ENCODE peak calls at places on chromosomes 13 and 19, in five cellular contexts. D, U, P, C and X are unnamed samples.

GRCh38 chr13:109795021-109795420 is 8.6 kb upstream of the IRS2 start:
- DNase-seq in D (no peak), U (no peak), P (no peak), C (no peak), X (no peak)

GRCh38 chr19:50568321-50569022 is at the start of gene LRRC4B:
- DNase-seq in D (no peak), U (no peak), P (no peak), C (no peak), X (no peak)

GRCh38 chr19:51479531-51480331 is 1.4 kb downstream of the CEACAM18 start:
- DNase-seq in D (no peak), U (no peak), P (no peak), C (no peak), X (no peak)

GRCh38 chr13:25429466-25429865 is 57.7 kb downstream of the ATP8A2 start:
- DNase-seq in D (no peak), U (no peak), P (no peak), C (no peak), X (no peak)

GRCh38 chr13:101700598-101700997 is 248.1 kb downstream of the ITGBL1 start:
- DNase-seq in D (no peak), U (no peak), P (no peak), C (no peak), X (no peak)

GRCh38 chr19:32824136-32824835 is 45.3 kb downstream of the SLC7A9 start:
- DNase-seq in D (no peak), U (no peak), P (no peak), C (no peak), X (no peak)

GRCh38 chr19:56119585-56119978 is 1.5 kb downstream of the ZNF787 start:
- DNase-seq in D (no peak), U (peak), P (no peak), C (peak), X (peak)

GRCh38 chr13:114025432-114026127 is 51.7 kb upstream of the C13orf46 start:
- DNase-seq in D (no peak), U (no peak), P (no peak), C (no peak), X (no peak)

GRCh38 chr13:88643233-88643632 is 972.1 kb downstream of the SLITRK5 start:
- DNase-seq in D (no peak), U (no peak), P (no peak), C (no peak), X (no peak)

GRCh38 chr13:43285891-43286602 is 262.7 kb downstream of the DNAJC15 start:
- DNase-seq in D (no peak), U (peak), P (no peak), C (no peak), X (no peak)

GRCh38 chr13:64723735-64724134 is 2506.4 kb downstream of the PCDH9 start:
- DNase-seq in D (no peak), U (no peak), P (no peak), C (no peak), X (peak)

GRCh38 chr19:55670280-55671053 is 4.6 kb upstream of the EPN1 start:
- DNase-seq in D (no peak), U (no peak), P (no peak), C (no peak), X (peak)

GRCh38 chr13:106573855-106574254 is 5.9 kb upstream of the ARGLU1 start:
- DNase-seq in D (no peak), U (peak), P (no peak), C (no peak), X (peak)

GRCh38 chr13:45621950-45622349 is 6.4 kb upstream of the ERICH6B start:
- DNase-seq in D (no peak), U (no peak), P (no peak), C (no peak), X (no peak)

GRCh38 chr13:32008518-32009175 is 22.9 kb upstream of the FRY start:
- DNase-seq in D (no peak), U (no peak), P (no peak), C (no peak), X (no peak)

GRCh38 chr13:23723463-23723862 is 153.3 kb downstream of the TNFRSF19 start:
- DNase-seq in D (no peak), U (no peak), P (no peak), C (no peak), X (no peak)

GRCh38 chr13:101703838-101704237 is 251.4 kb downstream of the ITGBL1 start:
- DNase-seq in D (no peak), U (no peak), P (no peak), C (no peak), X (no peak)

GRCh38 chr19:30672926-30673325 is 300.7 kb downstream of the ZNF536 start:
- DNase-seq in D (no peak), U (no peak), P (no peak), C (no peak), X (no peak)

GRCh38 chr19:12801466-12802266 is at the start of the genes PRDX2 and THSD8:
- DNase-seq in D (no peak), U (peak), P (no peak), C (peak), X (peak)

GRCh38 chr19:12799723-12800343 is 1.8 kb downstream of the PRDX2 start:
- DNase-seq in D (no peak), U (no peak), P (no peak), C (peak), X (no peak)

GRCh38 chr19:12800344-12800732 is 1.3 kb downstream of the PRDX2 start:
- DNase-seq in D (no peak), U (no peak), P (no peak), C (no peak), X (no peak)

GRCh38 chr19:12802267-12803106 is 618 bp downstream of the THSD8 start:
- DNase-seq in D (no peak), U (peak), P (no peak), C (peak), X (no peak)

DNA sequence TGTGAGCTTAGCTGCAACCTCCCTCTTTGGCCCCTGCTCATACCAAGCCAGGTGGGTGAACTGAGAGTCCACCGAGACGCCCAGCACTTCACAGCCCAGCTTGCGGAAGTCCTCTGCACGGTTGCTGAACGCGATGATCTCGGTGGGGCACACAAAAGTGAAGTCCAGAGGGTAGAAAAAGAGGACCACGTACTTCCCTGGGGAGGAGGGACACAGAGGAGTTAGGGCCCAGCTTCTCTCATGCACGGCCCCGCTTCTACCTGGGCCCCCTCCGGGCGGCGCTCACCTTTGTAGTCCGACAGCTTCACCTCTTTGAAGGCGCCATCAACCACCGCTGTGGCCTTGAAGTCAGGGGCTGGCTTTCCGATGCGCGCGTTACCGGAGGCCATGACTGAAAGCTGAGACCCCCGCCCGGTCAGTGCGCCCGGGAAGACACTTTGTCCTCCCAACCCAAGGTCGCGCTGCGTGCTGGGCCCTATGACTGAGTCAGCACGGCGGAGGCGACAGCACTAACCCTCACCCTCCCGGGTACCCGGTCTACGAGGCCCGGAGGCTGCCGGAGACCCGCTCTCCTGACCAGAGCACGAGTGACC is 631 bp downstream of the PRDX2 start:
- DNase-seq in D (no peak), U (peak), P (no peak), C (peak), X (no peak)
- TF ChIP-seq CTCF in D (no peak), U (no peak), P (no peak), C (no peak), X (no peak)

GRCh38 chr19:34837262-34837661 is 64.2 kb upstream of the ZNF599 start:
- DNase-seq in D (no peak), U (no peak), P (no peak), C (peak), X (no peak)
- TF ChIP-seq CTCF in D (no peak), U (no peak), P (no peak), C (no peak), X (no peak)

DNA sequence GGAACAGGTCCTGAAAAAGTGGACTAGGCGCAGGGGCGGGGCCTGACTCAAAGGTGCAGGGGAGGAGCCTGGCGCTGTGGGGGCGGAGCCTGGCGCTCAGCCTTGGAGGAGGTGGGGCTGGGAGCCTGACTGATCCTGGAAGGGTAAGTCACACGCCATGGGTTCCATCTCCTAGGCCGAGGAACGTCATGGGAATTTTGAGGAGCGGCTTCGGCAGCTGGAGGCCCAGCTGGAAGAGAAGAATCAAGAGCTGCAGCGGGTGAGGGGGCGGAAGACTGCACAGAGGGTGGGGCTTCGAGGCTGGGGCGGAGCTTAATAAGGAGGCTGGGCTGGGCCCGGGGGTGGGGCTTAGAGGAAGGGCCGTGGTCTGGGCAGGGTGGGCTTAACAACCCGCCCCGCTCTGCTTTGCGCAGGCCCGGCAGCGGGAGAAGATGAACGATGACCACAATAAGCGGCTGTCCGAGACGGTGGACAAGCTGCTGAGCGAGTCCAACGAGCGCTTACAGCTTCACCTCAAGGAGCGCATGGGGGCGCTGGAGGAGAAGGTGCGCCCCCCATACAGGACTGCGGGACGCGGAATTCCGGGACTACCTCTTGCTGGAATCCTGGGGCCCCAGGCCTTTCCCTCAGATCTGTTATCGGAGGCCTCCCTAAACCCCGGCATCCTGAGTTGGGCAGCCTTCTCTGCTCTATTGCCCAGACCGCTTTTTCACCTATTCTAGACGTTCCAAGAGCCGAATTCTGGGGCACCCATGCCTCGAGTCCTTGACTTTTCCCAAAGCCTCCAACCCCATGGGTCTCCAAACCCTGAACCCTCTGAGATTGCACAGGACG is 14.5 kb downstream of the PPFIA3 start:
- DNase-seq in D (no peak), U (no peak), P (no peak), C (peak), X (peak)
- TF ChIP-seq CTCF in D (no peak), U (no peak), P (no peak), C (no peak), X (no peak)

GRCh38 chr13:20356437-20356836 is 124.3 kb upstream of the GJB6 start:
- DNase-seq in D (no peak), U (no peak), P (no peak), C (no peak), X (no peak)

GRCh38 chr13:20350819-20351218 is 118.7 kb upstream of the GJB6 start:
- DNase-seq in D (no peak), U (no peak), P (no peak), C (no peak), X (peak)

GRCh38 chr13:20351279-20352022 is 119.3 kb upstream of the GJB6 start:
- DNase-seq in D (no peak), U (no peak), P (no peak), C (no peak), X (peak)

GRCh38 chr13:20354722-20355121 is 122.6 kb upstream of the GJB6 start:
- DNase-seq in D (no peak), U (no peak), P (no peak), C (no peak), X (no peak)

DNA sequence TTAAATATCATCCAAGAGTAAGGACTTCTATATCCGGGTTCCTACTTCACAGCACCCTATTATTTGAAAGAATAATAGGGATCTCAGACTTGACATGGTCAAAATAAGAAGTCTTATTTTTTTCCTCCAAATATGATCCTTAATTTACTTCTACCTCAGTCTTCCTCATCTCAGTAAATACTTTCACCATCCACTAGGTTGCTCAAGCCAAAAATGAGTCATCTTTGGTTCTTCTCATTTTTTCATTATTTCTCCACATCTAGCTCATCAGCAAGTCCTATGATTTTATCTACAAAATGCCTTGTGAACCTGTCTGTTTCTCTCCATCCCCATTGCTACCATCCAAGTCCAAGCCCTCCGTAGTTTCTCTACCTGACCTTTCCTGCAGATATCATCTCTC is 121.9 kb upstream of the GJB6 start:
- DNase-seq in D (no peak), U (no peak), P (no peak), C (no peak), X (peak)
- TF ChIP-seq CTCF in D (no peak), U (no peak), P (peak), C (no peak), X (peak)

GRCh38 chr13:26976336-26976735 is 195.3 kb downstream of the USP12 start:
- DNase-seq in D (no peak), U (no peak), P (no peak), C (no peak), X (no peak)

GRCh38 chr13:26968431-26969335 is 202.9 kb downstream of the USP12 start:
- DNase-seq in D (no peak), U (no peak), P (no peak), C (peak), X (no peak)

GRCh38 chr13:26973281-26973680 is 198.3 kb downstream of the USP12 start:
- DNase-seq in D (no peak), U (no peak), P (no peak), C (no peak), X (no peak)

GRCh38 chr13:26973946-26974345 is 197.7 kb downstream of the USP12 start:
- DNase-seq in D (no peak), U (no peak), P (no peak), C (no peak), X (no peak)

DNA sequence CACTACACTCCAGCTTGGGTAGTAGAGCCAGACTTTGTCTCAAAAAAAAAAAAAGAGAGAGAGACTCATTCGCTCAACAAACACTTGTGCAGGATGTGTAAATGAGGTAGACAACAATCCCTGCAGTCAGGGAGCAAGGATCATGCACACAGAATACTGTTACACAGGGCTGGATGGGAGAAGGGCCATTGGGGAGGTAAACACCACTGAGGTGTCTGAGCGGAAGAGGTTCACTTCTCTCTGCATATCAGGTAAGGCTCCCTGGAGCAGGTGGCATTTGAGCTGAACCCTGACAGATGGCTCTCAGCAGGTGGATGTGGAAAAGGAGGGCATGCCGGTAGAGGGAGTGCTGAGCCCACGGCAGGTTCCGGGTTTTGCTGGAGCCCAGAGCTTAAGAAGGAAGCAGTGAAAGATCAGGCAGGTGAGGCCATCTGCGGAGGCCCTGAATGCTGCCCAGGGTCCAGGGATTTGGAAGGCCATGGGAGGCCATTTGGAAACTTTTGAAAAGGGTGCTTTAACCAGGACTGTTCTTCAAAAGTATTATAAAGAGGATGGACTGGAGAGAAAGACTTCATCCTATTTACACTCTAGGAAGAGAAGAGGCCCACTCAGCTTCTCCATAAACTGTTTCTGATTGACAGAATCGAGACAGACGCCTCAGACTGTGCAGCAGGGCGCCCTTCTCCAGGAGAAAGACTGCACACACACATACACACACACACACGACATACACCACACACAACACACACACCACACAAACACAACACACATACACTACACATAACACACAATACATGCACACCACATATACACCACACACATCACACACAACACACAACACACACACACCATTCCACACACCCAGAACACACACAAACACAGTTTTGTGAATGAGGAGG is 199.4 kb downstream of the USP12 start:
- DNase-seq in D (no peak), U (no peak), P (no peak), C (peak), X (peak)
- TF ChIP-seq CTCF in D (peak), U (no peak), P (no peak), C (peak), X (peak)

DNA sequence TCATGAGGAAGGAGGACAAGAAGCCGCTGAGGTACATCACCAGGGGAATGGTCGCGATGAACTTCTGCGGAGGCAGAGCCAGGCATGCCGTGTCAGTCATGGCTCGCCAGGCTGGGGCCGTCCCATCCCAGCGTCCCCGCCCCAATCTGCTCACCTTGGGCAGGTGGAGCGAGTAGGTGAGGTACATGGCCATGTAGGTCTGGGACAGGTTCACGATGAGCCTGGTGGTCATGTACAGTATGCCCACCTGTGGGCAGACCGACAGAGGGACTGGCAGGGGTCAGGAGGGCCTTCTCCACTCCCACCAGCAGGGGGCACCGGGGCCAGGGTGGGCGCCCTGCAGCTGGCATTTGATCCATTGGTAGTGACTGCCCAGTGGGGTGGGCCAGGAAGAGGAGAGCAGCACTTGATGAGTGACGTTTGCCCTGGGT is 8.3 kb downstream of the TEKTIP1 start:
- DNase-seq in D (no peak), U (no peak), P (no peak), C (no peak), X (no peak)
- TF ChIP-seq CTCF in D (peak), U (peak), P (peak), C (peak), X (peak)

GRCh38 chr19:1364070-1364719 is 19.5 kb upstream of the NDUFS7 start:
- DNase-seq in D (no peak), U (no peak), P (no peak), C (no peak), X (no peak)
- TF ChIP-seq CTCF in D (no peak), U (peak), P (no peak), C (no peak), X (peak)